ENCODE peak calls at places on chromosome 10, in seven cellular contexts. K, W, N, H, Q, U and F are unnamed samples.

GRCh38 chr10:46255696-46256355 is 31.0 kb upstream of the ANTXRL start:
- DNase-seq in U (no peak), H (peak), W (peak), Q (peak), K (peak), N (peak), F (peak)

GRCh38 chr10:9096288-9096687 is 1041.8 kb downstream of the GATA3 start:
- DNase-seq in N (no peak), W (no peak), Q (no peak), U (no peak), K (no peak), H (no peak), F (no peak)

GRCh38 chr10:127922675-127923366 is 15.9 kb downstream of the PTPRE start:
- DNase-seq in K (no peak), U (peak), N (peak), Q (peak), H (peak), W (peak), F (no peak)

GRCh38 chr10:9501944-9502343 is 1447.5 kb downstream of the GATA3 start:
- DNase-seq in N (no peak), H (no peak), U (no peak), W (no peak), K (no peak), Q (no peak), F (no peak)

GRCh38 chr10:96505150-96506136 is 8.3 kb downstream of the TLL2 start:
- DNase-seq in K (no peak), N (no peak), Q (no peak), W (no peak), H (no peak), U (no peak), F (no peak)

GRCh38 chr10:23096814-23097549 is 1.6 kb downstream of the MSRB2 start:
- DNase-seq in W (peak), K (no peak), Q (no peak), N (peak), U (peak), H (no peak), F (no peak)

GRCh38 chr10:94200148-94200846 is 162.4 kb downstream of the NOC3L start:
- DNase-seq in W (no peak), H (no peak), K (no peak), N (peak), U (no peak), Q (no peak), F (no peak)

GRCh38 chr10:120386196-120386595 is 70.8 kb upstream of the PLPP4 start:
- DNase-seq in W (no peak), H (no peak), N (no peak), K (no peak), U (no peak), Q (no peak), F (no peak)

GRCh38 chr10:29443745-29444523 is 155.1 kb downstream of the LYZL1 start:
- DNase-seq in N (no peak), K (no peak), U (no peak), Q (no peak), H (no peak), W (peak), F (no peak)

GRCh38 chr10:22597142-22597541 is 117.2 kb downstream of the PIP4K2A start:
- DNase-seq in K (no peak), Q (no peak), W (no peak), U (peak), H (no peak), N (no peak), F (peak)

GRCh38 chr10:73916761-73917470 is 6.0 kb downstream of the PLAU start:
- DNase-seq in H (no peak), N (peak), W (peak), Q (no peak), U (no peak), K (no peak), F (no peak)

GRCh38 chr10:126294451-126294850 is 93.8 kb downstream of the ADAM12 start:
- DNase-seq in H (no peak), Q (no peak), K (no peak), U (no peak), W (no peak), N (no peak), F (no peak)

GRCh38 chr10:30804478-30805055 is 175.0 kb upstream of the LYZL2 start:
- DNase-seq in K (no peak), W (peak), H (no peak), Q (no peak), U (peak), N (peak), F (no peak)

GRCh38 chr10:24826022-24826421 is 102.3 kb upstream of the ARHGAP21 start:
- DNase-seq in N (peak), U (peak), H (no peak), Q (no peak), W (peak), K (no peak), F (no peak)

GRCh38 chr10:11331706-11332105 is 279.7 kb downstream of the USP6NL start:
- DNase-seq in Q (no peak), W (no peak), H (no peak), U (peak), K (no peak), N (no peak), F (no peak)

GRCh38 chr10:48880016-48880705 is 59.5 kb downstream of the LRRC18 start:
- DNase-seq in N (no peak), K (no peak), W (no peak), H (no peak), Q (no peak), U (no peak), F (no peak)

GRCh38 chr10:75245354-75246001 is 9.7 kb upstream of the COMTD1 start:
- DNase-seq in H (no peak), K (no peak), Q (no peak), N (peak), W (no peak), U (no peak), F (no peak)

GRCh38 chr10:133292919-133293809 is 15.5 kb downstream of the TUBGCP2 start:
- DNase-seq in N (peak), K (no peak), Q (no peak), W (peak), U (peak), H (no peak), F (no peak)

GRCh38 chr10:14215601-14216000 is 115.1 kb downstream of the FRMD4A start:
- DNase-seq in N (no peak), U (no peak), K (no peak), H (no peak), W (no peak), Q (no peak), F (no peak)

GRCh38 chr10:10475812-10476211 is 541.9 kb upstream of the CELF2 start:
- DNase-seq in W (no peak), U (no peak), K (no peak), Q (no peak), N (no peak), H (no peak), F (no peak)

GRCh38 chr10:101161494-101162299 is 30.6 kb downstream of the TLX1 start:
- DNase-seq in K (peak), Q (peak), H (peak), W (peak), U (peak), N (peak), F (peak)

GRCh38 chr10:96448558-96448957 is 65.2 kb downstream of the TLL2 start:
- DNase-seq in K (no peak), N (no peak), U (no peak), W (no peak), H (no peak), Q (no peak), F (no peak)

GRCh38 chr10:126561499-126562208 is 108.8 kb downstream of the C10orf90 start:
- DNase-seq in H (no peak), Q (no peak), W (peak), U (no peak), N (no peak), K (peak), F (no peak)

DNA sequence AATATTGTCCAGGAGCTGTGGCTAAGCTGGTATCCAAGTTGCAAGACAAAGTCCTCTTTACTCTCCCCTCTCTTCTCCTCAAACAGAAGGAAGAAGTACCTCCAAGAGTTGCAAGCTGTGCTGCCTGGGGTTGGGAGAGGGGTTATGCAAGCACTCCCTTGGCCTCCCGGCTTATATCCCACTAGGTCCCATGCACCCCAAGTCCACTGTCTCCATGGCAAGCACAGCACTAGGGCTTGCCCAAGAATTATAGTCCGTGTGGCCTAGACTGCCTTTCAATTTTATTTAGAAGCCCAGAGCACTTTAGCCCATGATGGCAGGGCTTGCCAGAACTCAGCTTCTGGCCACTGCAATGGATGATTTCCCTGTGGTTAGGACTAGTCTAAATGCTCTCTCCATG is 40.4 kb upstream of the TECTB start:
- DNase-seq in K (no peak), N (no peak), H (no peak), U (no peak), Q (no peak), W (no peak), F (no peak)
- TF ChIP-seq CTCF in K (no peak), N (no peak), H (no peak), U (no peak), Q (no peak), W (no peak), F (no peak)

GRCh38 chr10:129771576-129772471 is 192.2 kb downstream of the EBF3 start:
- DNase-seq in H (no peak), N (no peak), U (no peak), K (no peak), W (no peak), Q (peak), F (no peak)
- TF ChIP-seq CTCF in H (no peak), N (no peak), U (no peak), K (no peak), W (no peak), Q (no peak), F (no peak)

DNA sequence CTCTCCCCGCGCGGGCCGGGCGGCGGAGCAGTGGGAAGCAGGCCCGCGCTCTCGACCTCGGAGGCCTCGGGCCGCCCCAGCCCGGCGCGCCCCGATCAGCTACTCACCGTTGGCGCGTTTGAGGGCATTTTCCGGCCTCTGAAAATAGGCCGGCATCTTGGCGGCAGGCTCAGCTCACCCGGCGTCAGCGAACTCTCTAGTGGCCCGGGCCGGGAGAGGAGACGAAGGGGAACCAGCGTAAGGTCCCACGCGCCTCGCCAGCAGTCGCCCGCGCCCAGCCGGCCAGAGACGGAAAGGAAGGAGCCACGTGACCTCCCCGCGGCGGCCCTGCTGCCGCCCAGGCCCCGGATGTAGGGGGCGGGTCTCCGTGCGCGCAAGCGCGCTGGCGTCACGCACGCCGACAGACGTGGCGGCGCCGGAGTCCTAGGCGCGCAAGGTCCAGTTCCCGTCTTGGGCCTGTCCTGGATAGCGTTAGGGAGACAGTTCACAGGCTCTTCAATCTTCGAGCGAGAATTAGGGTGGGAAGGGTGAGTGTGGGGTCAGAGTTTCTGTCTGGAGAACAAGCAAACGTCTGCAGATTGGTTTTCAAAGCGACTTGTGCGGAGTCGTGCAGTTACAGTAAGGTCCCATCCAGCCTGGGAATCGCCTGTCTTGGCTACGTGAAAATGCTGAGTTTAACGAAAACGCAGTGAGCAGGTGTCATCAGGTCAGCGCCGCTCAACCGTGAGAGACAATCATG is at the start of gene EIF3A:
- DNase-seq in H (peak), N (peak), Q (peak), U (peak), W (peak), K (peak), F (peak)
- TF ChIP-seq CTCF in H (no peak), N (no peak), Q (no peak), U (no peak), W (no peak), K (no peak), F (peak)

DNA sequence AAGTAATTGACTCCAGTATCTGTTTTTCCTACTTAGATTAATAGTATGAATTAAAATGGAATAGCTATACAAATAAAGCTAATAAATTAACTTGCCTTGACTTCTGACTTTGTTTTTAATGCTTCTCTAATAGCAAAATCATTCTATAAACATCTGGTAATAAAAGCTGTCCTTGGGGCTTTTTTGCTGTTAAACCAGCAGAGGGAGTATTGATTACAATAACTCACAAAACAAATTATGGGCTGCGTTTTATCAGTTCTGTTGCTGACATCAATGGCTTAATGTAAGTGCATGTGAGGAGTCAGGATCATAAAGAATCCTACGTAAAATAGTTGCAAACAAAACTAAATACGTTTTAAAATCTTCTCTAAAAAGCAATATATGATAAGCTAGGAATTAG is 667.8 kb downstream of the PCDH15 start:
- DNase-seq in H (no peak), K (no peak), N (peak), Q (no peak), W (no peak), U (no peak), F (no peak)
- TF ChIP-seq CTCF in H (no peak), K (peak), N (peak), Q (peak), W (no peak), U (peak), F (peak)

GRCh38 chr10:97798958-97799565 is 27.3 kb upstream of the SFRP5 start:
- DNase-seq in N (no peak), W (no peak), H (no peak), Q (no peak), U (no peak), K (no peak), F (no peak)

GRCh38 chr10:97792058-97792721 is 20.4 kb upstream of the SFRP5 start:
- DNase-seq in H (no peak), U (peak), N (peak), W (peak), K (peak), Q (peak), F (peak)

GRCh38 chr10:97796651-97797050 is 24.9 kb upstream of the SFRP5 start:
- DNase-seq in H (no peak), N (no peak), W (no peak), Q (no peak), K (no peak), U (no peak), F (no peak)

GRCh38 chr10:97800474-97800873 is 28.7 kb upstream of the SFRP5 start:
- DNase-seq in K (no peak), W (no peak), U (no peak), H (no peak), N (no peak), Q (no peak), F (no peak)

DNA sequence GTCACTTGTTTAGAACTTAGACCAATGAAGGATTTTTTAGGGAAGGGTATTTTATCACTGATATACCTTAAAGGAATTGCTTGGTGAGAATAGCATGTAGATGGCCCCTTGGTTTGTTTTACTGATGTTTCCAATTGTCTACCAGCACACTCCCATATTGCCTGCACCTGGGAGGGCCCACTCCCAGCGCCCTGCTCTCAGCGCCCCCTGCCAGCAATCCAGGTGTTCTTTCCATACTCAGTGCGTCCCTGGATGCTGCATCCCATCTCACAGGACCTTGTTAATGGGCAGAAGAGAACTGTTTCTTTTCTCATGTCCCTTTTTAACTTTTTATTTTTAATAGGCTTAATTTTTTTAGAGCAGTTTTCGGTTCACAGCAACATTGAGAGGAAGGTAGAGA is 24.1 kb upstream of the SFRP5 start:
- DNase-seq in Q (no peak), W (no peak), K (no peak), H (no peak), U (no peak), N (no peak), F (no peak)
- TF ChIP-seq CTCF in Q (no peak), W (no peak), K (no peak), H (no peak), U (no peak), N (peak), F (no peak)

GRCh38 chr10:130160775-130161174 is 24.6 kb downstream of the GLRX3 start:
- DNase-seq in H (no peak), N (no peak), K (no peak), W (peak), U (peak), Q (no peak), F (no peak)
- TF ChIP-seq CTCF in H (no peak), N (peak), K (peak), W (peak), U (peak), Q (no peak), F (peak)

GRCh38 chr10:124217906-124218769 is 124.7 kb upstream of the CHST15 start:
- DNase-seq in H (no peak), N (peak), K (no peak), U (no peak), Q (no peak), W (no peak), F (no peak)
- TF ChIP-seq CTCF in H (no peak), N (peak), K (no peak), U (no peak), Q (no peak), W (no peak), F (no peak)

DNA sequence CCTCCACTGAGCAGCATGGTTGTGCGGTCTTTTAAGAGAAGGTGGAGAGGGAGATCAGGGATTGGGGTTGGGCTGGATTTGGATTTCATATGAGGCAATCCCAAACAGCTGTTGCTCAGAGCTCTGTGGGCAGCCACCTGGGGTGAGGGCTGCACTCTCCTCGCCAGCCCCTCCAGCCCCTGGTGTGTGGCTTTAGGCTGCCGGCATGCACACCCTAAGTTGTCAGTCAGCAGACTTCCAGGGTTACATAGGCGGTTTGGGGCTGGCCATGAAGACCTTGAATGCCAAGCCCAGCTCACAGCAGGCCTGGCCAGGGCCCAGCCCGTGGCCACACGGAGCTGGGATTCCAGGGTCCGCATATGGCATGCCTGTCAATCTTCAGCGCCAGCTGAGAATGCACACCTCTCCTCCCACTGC is 54.8 kb downstream of the ZMIZ1 start:
- DNase-seq in U (peak), K (no peak), W (no peak), N (no peak), Q (no peak), H (no peak), F (no peak)
- TF ChIP-seq CTCF in U (no peak), K (no peak), W (no peak), N (no peak), Q (no peak), H (no peak), F (no peak)

DNA sequence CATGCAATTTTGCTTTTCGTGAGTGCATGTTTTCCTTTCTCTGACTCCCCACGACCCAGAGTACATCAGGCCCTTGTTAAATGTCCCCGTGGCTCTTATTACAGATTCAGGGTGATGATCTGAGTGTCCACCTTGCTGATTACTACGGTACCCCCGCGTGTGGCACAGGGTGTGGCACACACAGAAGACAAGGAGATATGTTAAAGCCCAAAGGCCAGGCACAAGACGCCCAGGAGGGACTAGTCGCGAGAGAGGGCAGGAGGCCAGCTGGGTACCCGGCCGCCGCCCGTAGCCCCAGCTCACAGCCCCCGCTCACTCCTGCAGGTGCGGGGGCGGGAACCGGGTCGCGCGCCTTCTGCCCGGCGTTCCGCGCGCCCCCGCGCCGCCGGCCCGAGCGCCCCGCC is 281 bp upstream of the EXOC6 start:
- DNase-seq in Q (no peak), U (no peak), H (no peak), W (no peak), N (no peak), K (no peak), F (no peak)
- TF ChIP-seq CTCF in Q (no peak), U (no peak), H (no peak), W (no peak), N (no peak), K (no peak), F (no peak)

GRCh38 chr10:109889867-109890266 is 33.4 kb downstream of the XPNPEP1 start:
- DNase-seq in N (peak), U (peak), Q (no peak), H (no peak), W (peak), K (no peak), F (no peak)
- TF ChIP-seq CTCF in N (no peak), U (peak), Q (no peak), H (no peak), W (no peak), K (no peak), F (no peak)